ENCODE peak calls at places on chromosomes 7 and 10, in seven cellular contexts. V is transverse colon, B is lower lobe of right lung, D is upper lobe of right lung, E is mesendoderm, C is thoracic aorta, S is right cardiac atrium. M is an unnamed sample. For H3K27me3, the result is how much of the 10 kb centered on the place peaks cover.

GRCh38 chr7:123437447-123437995 is 96.9 kb downstream of the IQUB start:
- DNase-seq in E (peak), S (no peak), V (no peak), B (no peak), C (no peak), D (no peak), M (no peak)

GRCh38 chr10:43360086-43360485 is 11.3 kb upstream of the FXYD4 start:
- DNase-seq in D (no peak), B (no peak), S (no peak), C (no peak), E (no peak), V (no peak), M (no peak)

GRCh38 chr7:159078911-159079270 is 65.8 kb downstream of the VIPR2 start:
- DNase-seq in E (no peak), V (no peak), C (no peak), D (no peak), S (no peak), B (no peak), M (no peak)

GRCh38 chr7:2529161-2530075 is 9.8 kb downstream of the LFNG start:
- DNase-seq in S (peak), B (peak), D (peak), E (no peak), V (peak), C (no peak), M (no peak)

GRCh38 chr7:20783131-20783715 is 3.5 kb downstream of the SP8 start:
- DNase-seq in E (no peak), V (no peak), C (no peak), B (no peak), D (no peak), S (no peak), M (peak)

GRCh38 chr7:30422922-30423321 is 55.7 kb downstream of the NOD1 start:
- DNase-seq in S (no peak), E (no peak), B (no peak), C (no peak), D (no peak), V (no peak), M (peak)

GRCh38 chr7:125254521-125254920 is 324.9 kb upstream of the POT1 start:
- DNase-seq in E (no peak), D (no peak), C (no peak), V (no peak), B (no peak), S (no peak), M (no peak)

GRCh38 chr10:57168703-57169240 is 807.7 kb upstream of the ZWINT start:
- DNase-seq in C (no peak), V (no peak), E (no peak), S (no peak), D (no peak), B (no peak), M (no peak)

GRCh38 chr10:68095176-68095575 is 14.1 kb upstream of the MYPN start:
- DNase-seq in S (no peak), B (no peak), E (no peak), D (no peak), V (no peak), C (no peak), M (no peak)

GRCh38 chr7:158016171-158017087 is 571.2 kb downstream of the PTPRN2 start:
- DNase-seq in B (no peak), D (peak), S (peak), V (no peak), C (no peak), E (peak), M (no peak)

GRCh38 chr7:35267372-35267771 is 13.5 kb upstream of the TBX20 start:
- DNase-seq in D (no peak), V (no peak), C (no peak), S (no peak), E (no peak), B (no peak), M (no peak)

GRCh38 chr7:41693150-41693997 is 9.5 kb downstream of the INHBA start:
- DNase-seq in D (no peak), S (peak), E (no peak), C (no peak), B (no peak), V (no peak), M (no peak)

GRCh38 chr7:117082636-117083035 is 129.3 kb downstream of the ST7 start:
- DNase-seq in B (no peak), V (no peak), D (no peak), E (no peak), S (no peak), C (no peak), M (no peak)

GRCh38 chr7:98995111-98995510 is 116.8 kb downstream of the TRRAP start:
- DNase-seq in B (no peak), C (no peak), S (no peak), V (no peak), D (peak), E (no peak), M (no peak)

GRCh38 chr10:6928531-6929080 is 348.5 kb upstream of the PRKCQ start:
- DNase-seq in C (no peak), S (no peak), B (no peak), E (peak), D (no peak), V (no peak), M (no peak)

GRCh38 chr10:119469846-119470245 is 72.7 kb downstream of the RGS10 start:
- DNase-seq in C (no peak), V (no peak), E (no peak), B (no peak), S (no peak), D (no peak), M (no peak)

GRCh38 chr7:45106820-45107219 is 4.7 kb downstream of the TBRG4 start:
- DNase-seq in B (peak), S (no peak), E (no peak), V (no peak), D (no peak), C (no peak), M (no peak)
- H3K27me3 ChIP-seq in B (under half), S (under half), E (under half), V (under half), D (under half), C (under half), M (under half)

DNA sequence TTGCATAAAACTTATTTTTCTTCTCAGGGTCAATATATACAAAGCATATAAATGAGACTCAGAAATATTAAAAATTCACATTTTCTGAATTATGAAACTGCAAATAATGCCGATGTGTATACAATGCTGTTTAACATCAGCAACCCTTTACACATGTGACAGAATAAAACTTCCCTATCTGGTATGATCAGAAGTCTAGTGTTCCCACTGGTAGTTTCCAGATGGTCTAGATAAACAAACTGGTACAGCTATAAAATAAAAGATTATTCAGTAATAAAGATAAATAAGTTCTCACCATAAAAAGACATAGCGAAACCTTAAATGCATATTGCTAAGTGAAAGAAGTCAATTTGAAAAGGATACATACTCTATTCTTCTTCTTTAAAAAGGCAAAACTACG is 7.9 kb downstream of the POLR1F start:
- DNase-seq in S (no peak), B (no peak), D (no peak), C (no peak), E (no peak), V (no peak), M (no peak)
- H3K4me3 ChIP-seq in S (no peak), B (no peak), D (no peak), C (no peak), E (no peak), V (no peak), M (no peak)

DNA sequence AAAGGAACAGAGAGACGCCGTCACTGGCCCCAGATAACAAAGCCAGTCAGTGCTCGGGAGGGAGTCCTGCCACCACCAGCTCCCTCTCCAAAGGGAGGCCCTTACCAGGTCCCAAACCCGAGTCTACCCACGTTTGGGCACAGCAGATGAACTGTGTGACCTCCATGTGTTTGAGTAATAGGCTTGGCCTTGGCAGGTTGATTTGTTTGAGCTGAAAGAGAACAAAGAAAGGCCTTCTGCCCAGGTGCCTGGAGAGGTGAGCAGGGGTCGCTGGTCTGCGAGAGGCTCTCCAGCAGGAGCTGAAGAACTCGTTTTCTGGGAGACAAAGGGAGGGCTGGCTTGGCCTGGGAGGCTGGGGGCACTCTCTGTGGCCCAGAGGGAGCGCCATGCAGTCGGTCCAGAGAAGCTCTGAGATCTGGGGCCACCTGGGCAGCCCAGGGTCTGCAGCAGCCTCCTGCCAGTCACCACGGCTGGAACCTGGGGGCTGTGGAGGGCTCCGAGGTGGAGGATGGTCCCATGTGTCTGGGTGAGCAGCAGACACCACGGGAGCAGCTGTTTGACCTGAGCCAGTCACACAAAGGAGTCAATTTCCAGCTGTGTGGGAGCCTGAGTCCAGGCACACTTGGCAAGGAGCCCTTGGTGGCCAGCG is 99.7 kb downstream of the PAXIP1 start:
- DNase-seq in S (no peak), E (no peak), D (peak), B (no peak), C (no peak), V (no peak), M (peak)
- H3K27me3 ChIP-seq in S (under half), E (under half), D (under half), B (under half), C (under half), V (under half), M (under half)

GRCh38 chr7:135193615-135194081 is 17.7 kb downstream of the WDR91 start:
- DNase-seq in D (no peak), S (no peak), B (no peak), C (no peak), V (no peak), E (no peak), M (no peak)
- H3K4me3 ChIP-seq in D (no peak), S (no peak), B (no peak), C (no peak), V (no peak), E (no peak), M (no peak)

DNA sequence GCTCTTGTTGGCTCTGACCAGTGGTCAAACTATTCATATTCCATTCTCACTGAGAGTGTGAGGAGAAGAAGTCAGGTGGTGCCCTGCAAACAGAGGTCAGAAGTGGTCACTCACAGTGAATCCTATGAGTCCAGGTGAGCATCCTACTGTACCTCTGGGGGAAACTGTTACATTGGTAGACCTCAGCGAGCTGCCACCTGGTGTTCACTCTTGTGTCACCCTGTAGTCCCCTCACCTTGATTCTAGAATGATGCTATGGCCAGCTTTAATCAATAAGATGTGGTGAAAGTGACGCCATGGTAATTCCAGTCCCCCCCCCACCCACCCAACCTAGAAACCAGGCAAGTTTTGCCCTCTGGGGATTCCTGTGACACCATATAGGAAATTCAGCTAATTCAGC is 1.2 kb upstream of the AMPH start:
- DNase-seq in V (no peak), S (no peak), C (no peak), B (no peak), E (peak), D (no peak), M (peak)
- H3K27me3 ChIP-seq in V (under half), S (under half), C (under half), B (under half), E (under half), D (under half), M (under half)

GRCh38 chr7:22576941-22577927 is 77.2 kb upstream of the STEAP1B start:
- DNase-seq in V (no peak), E (no peak), B (no peak), C (peak), S (peak), D (no peak), M (no peak)

GRCh38 chr7:22574756-22575517 is 74.9 kb upstream of the STEAP1B start:
- DNase-seq in S (no peak), D (no peak), B (no peak), V (no peak), E (no peak), C (no peak), M (no peak)

GRCh38 chr7:22579961-22580360 is 80.0 kb upstream of the STEAP1B start:
- DNase-seq in D (no peak), C (no peak), E (no peak), B (no peak), V (no peak), S (no peak), M (no peak)

GRCh38 chr7:22581099-22581498 is 81.1 kb upstream of the STEAP1B start:
- DNase-seq in B (no peak), D (no peak), S (no peak), E (no peak), C (no peak), V (no peak), M (no peak)

DNA sequence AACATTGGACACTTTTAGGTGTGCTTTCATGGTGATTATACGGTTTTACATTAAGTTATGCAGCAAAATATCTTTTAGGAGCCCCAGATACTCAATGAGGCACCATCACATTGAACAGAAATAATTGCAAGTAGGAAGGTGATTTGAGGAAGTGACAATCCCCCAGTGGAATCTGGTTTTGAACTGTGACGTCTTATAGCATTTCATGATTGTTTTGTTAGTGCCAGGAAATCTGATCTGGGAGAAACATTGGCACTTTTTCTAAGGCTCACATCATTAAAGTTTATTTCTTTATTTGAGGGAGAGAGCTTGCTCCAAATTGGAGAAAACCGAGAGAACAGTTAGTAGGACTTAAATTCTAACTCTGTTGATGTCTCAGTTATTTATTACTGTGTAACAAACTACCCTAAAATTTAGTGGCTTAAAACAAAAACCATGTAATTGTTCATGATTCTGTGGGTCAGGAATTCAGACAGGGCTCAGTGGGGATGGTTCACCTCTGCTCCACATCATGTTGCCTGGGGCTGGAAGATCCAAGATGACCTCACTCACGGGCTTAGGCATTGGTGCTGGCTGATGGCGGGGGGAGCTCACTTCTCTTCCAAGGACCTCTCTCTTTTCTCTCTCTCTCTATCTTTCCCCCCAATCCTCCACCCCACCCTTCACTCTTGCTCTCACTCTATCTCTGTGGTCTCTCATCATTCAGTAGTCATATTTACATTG is 78.2 kb upstream of the STEAP1B start:
- DNase-seq in E (no peak), C (no peak), V (no peak), B (no peak), S (no peak), D (no peak), M (no peak)
- H3K4me3 ChIP-seq in E (no peak), C (no peak), V (no peak), B (no peak), S (no peak), D (no peak), M (no peak)